ENCODE peak calls at places on chromosomes 16 and 17, in nine cellular contexts. C is central memory CD8-positive, alpha-beta T cell; Y is activated CD4-positive, alpha-beta memory T cell treated with anti-CD3 and anti-CD28 coated beads, Interleukin-2, amount 10 ng/mL, durations not matched to agents 7 days and 5 days; H is HCEC 1CT; E is globus pallidus; I is COR-L47; F is astrocyte of the cerebellum; G is SW 1271; Q is NCI-H2081. O is an unnamed sample.

GRCh38 chr16:67423634-67424575 is 7.0 kb upstream of the HSD11B2 start:
- DNase-seq in E (no peak), Q (no peak), G (no peak), I (no peak), Y (no peak), F (no peak), H (no peak), C (no peak), O (no peak)

GRCh38 chr17:81191116-81191515 is 25.1 kb upstream of the AATK start:
- DNase-seq in Q (no peak), C (no peak), I (no peak), G (no peak), F (no peak), Y (no peak), E (no peak), H (no peak), O (no peak)

GRCh38 chr17:49901460-49902331 is 53.8 kb upstream of the TAC4 start:
- DNase-seq in C (no peak), G (no peak), I (peak; percentile 68), F (no peak), Q (no peak), E (no peak), H (no peak), Y (no peak), O (peak; percentile 28)

GRCh38 chr17:9408381-9408780 is 167.2 kb downstream of the STX8 start:
- DNase-seq in E (no peak), H (peak; percentile 55), Y (no peak), C (no peak), F (peak; percentile 65), Q (no peak), G (no peak), I (no peak), O (no peak)

GRCh38 chr16:48676836-48677235 is 66.9 kb upstream of the N4BP1 start:
- DNase-seq in Y (no peak), G (no peak), H (peak; percentile 42), C (no peak), Q (no peak), I (no peak), F (peak; percentile 6), E (no peak), O (no peak)

GRCh38 chr17:10870651-10871050 is 32.8 kb upstream of the PIRT start:
- DNase-seq in Q (no peak), H (no peak), G (no peak), Y (no peak), I (no peak), F (no peak), E (no peak), C (no peak), O (no peak)

GRCh38 chr16:51271156-51271555 is 120.1 kb upstream of the SALL1 start:
- DNase-seq in F (no peak), Q (no peak), E (no peak), Y (no peak), I (no peak), C (no peak), G (no peak), H (no peak), O (no peak)

GRCh38 chr17:77470800-77471733 is 330.3 kb downstream of the SEC14L1 start:
- DNase-seq in F (no peak), Q (no peak), Y (no peak), I (no peak), G (no peak), C (no peak), H (no peak), E (no peak), O (no peak)

GRCh38 chr17:75733471-75733870 is 12.2 kb downstream of the ITGB4 start:
- DNase-seq in C (no peak), G (no peak), Y (no peak), I (no peak), Q (no peak), E (no peak), F (no peak), H (no peak), O (no peak)

GRCh38 chr17:41455236-41455635 is 11.9 kb downstream of the KRT32 start:
- DNase-seq in H (no peak), Y (no peak), F (no peak), I (no peak), Q (no peak), C (no peak), E (no peak), G (no peak), O (no peak)

GRCh38 chr17:69050999-69051775 is 9.5 kb downstream of the ABCA9 start:
- DNase-seq in E (no peak), Q (no peak), F (peak; percentile 33), H (peak; percentile 71), Y (no peak), G (no peak), I (no peak), C (no peak), O (no peak)

GRCh38 chr17:12673788-12674187 is 8.1 kb downstream of the MYOCD start:
- DNase-seq in C (no peak), G (no peak), Y (no peak), H (peak; percentile 48), E (no peak), Q (no peak), F (no peak), I (no peak), O (no peak)

GRCh38 chr17:1577186-1577585 is 14.6 kb upstream of the PITPNA start:
- DNase-seq in F (peak; percentile 90), G (no peak), I (no peak), Q (no peak), H (peak; percentile 62), E (peak; percentile 83), C (no peak), Y (no peak), O (no peak)

GRCh38 chr16:15440852-15441251 is 6.5 kb downstream of the BMERB1 start:
- DNase-seq in E (no peak), I (no peak), Q (no peak), H (peak; percentile 81), F (no peak), Y (no peak), G (no peak), C (no peak), O (no peak)

GRCh38 chr17:15883617-15884111 is 61.3 kb upstream of the ADORA2B start:
- DNase-seq in F (peak; percentile 67), Q (no peak), H (peak; percentile 92), C (no peak), G (no peak), E (no peak), Y (no peak), I (no peak), O (no peak)

GRCh38 chr16:12145918-12146317 is 169.4 kb downstream of the SNX29 start:
- DNase-seq in I (no peak), C (no peak), G (no peak), H (no peak), Y (no peak), E (no peak), F (no peak), Q (no peak), O (no peak)

GRCh38 chr16:4687946-4688673 is 5.3 kb upstream of the NUDT16L1 start:
- DNase-seq in I (no peak), H (no peak), C (no peak), Q (no peak), F (no peak), Y (no peak), E (no peak), G (no peak), O (no peak)